ENCODE peak calls at places on chromosomes 2 and 18, in nine cellular contexts. R is lower lobe of right lung, P is heart right ventricle, E is right lobe of liver, Y is prostate gland, F is mesendoderm, M is fibroblast of lung, B is endothelial cell of umbilical vein, V is HepG2. X is an unnamed sample. For H3K4me1, the result is how much of the 10 kb centered on the place peaks cover.

GRCh38 chr18:57841568-57841967 is 38.5 kb upstream of the ATP8B1 start:
- DNase-seq in P (no peak), R (no peak), M (no peak), B (no peak), E (no peak), F (no peak), V (no peak), Y (no peak), X (no peak)

GRCh38 chr2:230668184-230668938 is 44.3 kb upstream of the CAB39 start:
- DNase-seq in E (no peak), P (peak), M (peak), R (peak), Y (no peak), F (no peak), B (no peak), V (no peak), X (no peak)

GRCh38 chr2:238761802-238762373 is 86.0 kb upstream of the TWIST2 start:
- DNase-seq in V (no peak), E (no peak), P (no peak), F (peak), B (no peak), R (no peak), M (peak), Y (no peak), X (peak)

GRCh38 chr2:168456526-168457176 is 579 bp downstream of the CERS6 start:
- DNase-seq in P (peak), E (peak), M (no peak), Y (peak), R (peak), B (no peak), F (peak), V (peak), X (peak)

GRCh38 chr2:54768772-54769428 is 45.4 kb downstream of the EML6 start:
- DNase-seq in R (no peak), M (no peak), B (peak), V (no peak), E (no peak), Y (no peak), F (no peak), P (no peak), X (no peak)

GRCh38 chr2:33134086-33134763 is 187.5 kb downstream of the LTBP1 start:
- DNase-seq in Y (peak), R (no peak), E (peak), M (peak), P (peak), B (peak), V (peak), F (no peak), X (peak)

GRCh38 chr2:97715951-97716694 is 2.7 kb downstream of the ZAP70 start:
- DNase-seq in V (no peak), Y (no peak), M (no peak), R (no peak), P (no peak), E (peak), F (no peak), B (no peak), X (no peak)

GRCh38 chr2:120227111-120227991 is 4.2 kb upstream of the TMEM185B start:
- DNase-seq in Y (no peak), R (no peak), M (no peak), V (peak), E (no peak), F (peak), P (no peak), B (no peak), X (no peak)

GRCh38 chr2:230356084-230356483 is 29.1 kb downstream of the SP140L start:
- DNase-seq in V (peak), E (no peak), P (no peak), B (no peak), Y (no peak), R (no peak), F (no peak), M (peak), X (no peak)

GRCh38 chr2:19361325-19361990 is 3.0 kb upstream of the OSR1 start:
- DNase-seq in P (no peak), Y (no peak), V (no peak), M (peak), B (peak), E (no peak), R (no peak), F (peak), X (no peak)

GRCh38 chr2:1731512-1731962 is 12.8 kb downstream of the PXDN start:
- DNase-seq in R (peak), Y (no peak), P (peak), M (peak), B (no peak), E (peak), V (no peak), F (no peak), X (peak)
- H3K4me1 ChIP-seq in R (under half), Y (under half), P (half or more), M (under half), B (under half), E (under half), V (under half), F (under half), X (under half)

DNA sequence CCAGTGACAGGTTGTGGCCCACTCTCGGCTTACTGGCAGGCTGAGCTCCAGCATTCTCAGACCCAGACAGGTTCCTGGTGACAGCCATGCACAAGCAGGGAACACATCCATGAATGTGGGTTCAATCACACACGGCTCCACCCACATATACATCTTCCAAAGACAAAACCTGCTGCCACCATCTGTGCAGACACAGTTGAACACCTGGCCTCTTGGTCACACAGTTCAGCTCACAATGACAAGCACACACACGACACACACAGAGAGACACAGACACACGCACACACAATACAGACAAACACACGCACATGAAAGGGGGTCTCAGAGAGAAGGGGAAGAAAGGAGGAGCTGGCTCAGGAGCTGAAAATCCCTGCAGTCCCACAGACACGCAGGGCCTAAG is 32.1 kb upstream of the PTMA start:
- DNase-seq in F (no peak), R (no peak), Y (no peak), V (no peak), P (no peak), M (no peak), B (no peak), E (no peak), X (no peak)
- H3K4me3 ChIP-seq in F (no peak), R (no peak), Y (no peak), V (no peak), P (no peak), M (no peak), B (no peak), E (no peak), X (no peak)

GRCh38 chr2:172244419-172245130 is 141.9 kb upstream of the DLX2 start:
- DNase-seq in F (no peak), Y (no peak), M (peak), P (no peak), E (no peak), R (no peak), V (no peak), B (no peak), X (no peak)

GRCh38 chr2:172246649-172247048 is 143.9 kb upstream of the DLX2 start:
- DNase-seq in P (no peak), F (peak), R (no peak), Y (no peak), M (peak), V (peak), B (peak), E (no peak), X (no peak)

GRCh38 chr2:172241219-172241618 is 138.5 kb upstream of the DLX2 start:
- DNase-seq in M (no peak), P (no peak), Y (no peak), E (no peak), V (no peak), F (no peak), R (no peak), B (no peak), X (no peak)

GRCh38 chr2:172239944-172240590 is 137.4 kb upstream of the DLX2 start:
- DNase-seq in M (no peak), B (peak), F (no peak), R (no peak), P (no peak), V (no peak), E (no peak), Y (no peak), X (no peak)

DNA sequence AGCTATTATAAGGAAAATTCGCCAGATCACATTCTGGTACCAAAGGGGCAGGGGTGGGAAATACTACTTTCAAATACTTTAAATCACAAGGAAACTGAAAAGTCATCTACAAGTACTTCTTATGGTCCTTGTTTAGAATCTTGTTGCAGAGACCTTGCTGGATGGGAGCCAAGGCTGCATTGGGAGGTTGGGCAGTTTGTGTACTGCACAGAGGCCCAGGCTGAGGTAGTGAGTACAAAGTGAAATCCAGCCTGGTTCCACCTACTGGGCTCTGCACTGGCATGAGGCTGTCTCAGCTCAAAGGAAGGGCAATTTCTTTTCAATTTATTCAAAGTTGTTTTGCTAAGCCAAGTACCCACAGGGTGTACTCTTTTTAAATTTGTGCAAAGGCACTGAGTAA is 140.3 kb upstream of the DLX2 start:
- DNase-seq in B (peak), E (no peak), V (no peak), Y (no peak), F (no peak), M (no peak), R (peak), P (no peak), X (peak)
- H3K4me1 ChIP-seq in B (under half), E (under half), V (under half), Y (under half), F (under half), M (under half), R (under half), P (under half), X (under half)

DNA sequence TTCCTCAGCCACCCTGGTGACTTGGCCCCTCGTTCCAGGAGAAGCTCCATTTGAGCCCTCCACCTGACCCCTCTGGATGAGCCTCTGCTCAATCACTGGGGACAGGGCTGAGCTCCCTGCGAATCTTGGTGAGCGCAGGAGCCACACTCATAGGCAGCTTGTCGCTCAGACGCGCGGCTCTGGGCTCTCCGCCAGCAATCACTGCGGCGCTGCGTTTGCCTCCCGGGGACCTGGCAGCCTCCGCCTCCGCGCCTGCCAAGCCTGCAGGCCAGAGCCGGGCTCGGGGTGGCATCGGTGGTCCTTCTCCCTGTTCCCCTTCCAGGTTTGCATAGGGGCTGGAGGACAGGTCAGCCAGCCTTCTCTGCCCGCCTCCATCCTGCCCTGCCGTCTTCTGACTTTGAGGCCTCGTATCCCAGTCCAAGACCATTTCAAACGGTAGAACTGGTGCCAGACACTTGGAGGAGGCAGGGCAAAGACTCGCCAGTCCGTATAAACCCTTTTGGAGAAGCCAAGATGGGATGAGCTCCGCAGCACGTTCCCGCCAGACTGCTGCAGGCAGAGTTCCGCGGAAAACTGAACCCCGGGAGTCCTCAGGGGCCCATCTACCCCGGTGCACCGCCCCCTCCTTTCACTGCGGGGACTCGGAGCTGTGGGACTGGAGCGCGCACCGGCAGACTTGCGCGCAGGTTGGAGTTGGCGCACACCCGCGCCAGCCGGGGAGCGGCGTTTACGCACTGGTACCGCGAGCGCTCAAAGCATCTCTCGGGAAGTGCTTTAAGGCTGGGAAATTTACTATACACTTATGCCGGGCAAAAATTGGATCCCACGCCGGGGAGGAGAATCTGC is 1.0 kb upstream of the TACR1 start:
- DNase-seq in R (peak), F (peak), E (peak), V (no peak), M (peak), P (peak), Y (peak), B (peak), X (peak)
- H3K4me3 ChIP-seq in R (peak), F (peak), E (peak), V (peak), M (peak), P (peak), Y (peak), B (no peak), X (no peak)

DNA sequence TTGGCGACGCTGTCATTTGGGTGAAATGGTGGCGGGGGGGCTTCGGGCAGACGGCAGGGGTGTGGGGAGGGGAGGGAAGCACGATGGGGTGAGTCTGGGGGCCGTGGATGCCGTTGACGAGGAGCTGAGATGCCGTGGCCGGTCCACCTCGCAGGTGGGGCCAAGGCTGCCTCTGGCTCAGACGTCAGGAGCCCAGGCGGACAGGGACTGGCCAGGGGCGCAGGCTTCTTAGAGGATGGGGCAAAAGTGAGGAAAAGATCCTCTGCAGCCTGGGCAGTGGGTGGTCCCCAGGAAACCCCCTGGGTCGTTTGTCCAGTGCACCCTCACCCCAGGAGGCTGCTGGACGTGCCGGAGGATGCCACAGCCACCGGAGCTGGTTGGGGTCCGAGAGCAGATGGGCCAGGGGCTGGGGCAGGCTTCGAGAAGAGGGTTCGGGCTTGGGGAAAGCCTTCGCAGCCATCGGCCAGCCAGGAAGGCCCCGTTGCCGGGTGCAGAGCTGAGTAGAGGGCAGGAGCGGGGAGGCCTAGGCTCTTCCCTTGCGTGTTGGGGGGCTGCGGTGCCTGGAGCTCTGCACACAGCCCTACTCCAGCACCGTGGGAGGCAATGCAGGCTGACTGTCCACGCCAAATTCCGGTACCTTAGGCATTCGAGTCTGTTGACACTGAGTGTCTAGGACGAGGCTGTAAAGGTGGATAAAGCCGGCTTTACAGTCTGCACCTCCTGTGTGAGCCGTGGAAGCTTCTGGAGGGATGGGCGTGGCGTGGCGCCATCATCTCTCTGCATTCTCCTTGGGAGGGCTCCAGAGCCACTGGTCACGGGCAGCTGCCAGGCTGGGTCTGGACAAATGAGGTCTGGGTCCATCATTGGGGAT is 18.8 kb downstream of the GPC1 start:
- DNase-seq in B (no peak), E (no peak), F (no peak), R (no peak), P (no peak), V (no peak), M (no peak), Y (no peak), X (peak)
- H3K4me1 ChIP-seq in B (under half), E (under half), F (under half), R (under half), P (half or more), V (half or more), M (under half), Y (under half), X (under half)

X was measured in mucosa of descending colon.